ENCODE peak calls at places on chromosome 22, in four cellular contexts. P, K, L and Y are unnamed samples.

GRCh38 chr22:42433754-42434153 is 1.6 kb upstream of the NFAM1 start:
- DNase-seq in L (no peak), K (no peak), P (no peak), Y (no peak)

GRCh38 chr22:45007247-45007945 is 2.4 kb downstream of the PHF21B start:
- DNase-seq in L (peak), K (peak), P (no peak), Y (peak)

GRCh38 chr22:31229402-31230140 is 17.5 kb downstream of the LIMK2 start:
- DNase-seq in L (peak), P (no peak), K (no peak), Y (peak)

GRCh38 chr22:17774206-17774927 is at the start of gene BID:
- DNase-seq in L (no peak), P (peak), K (peak), Y (peak)

GRCh38 chr22:25402501-25403283 is 161.8 kb upstream of the GRK3 start:
- DNase-seq in P (peak), L (peak), K (no peak), Y (peak)

GRCh38 chr22:32501797-32502290 is 27.2 kb downstream of the FBXO7 start:
- DNase-seq in L (no peak), P (no peak), K (no peak), Y (no peak)

GRCh38 chr22:45946805-45947600 is 30.0 kb downstream of the WNT7B start:
- DNase-seq in K (peak), L (no peak), P (no peak), Y (no peak)

GRCh38 chr22:17712441-17712840 is 61.8 kb downstream of the BID start:
- DNase-seq in P (peak), K (no peak), L (peak), Y (no peak)

GRCh38 chr22:24580276-24580675 is 12.6 kb downstream of the LRRC75B start:
- DNase-seq in K (no peak), L (peak), P (peak), Y (no peak)

GRCh38 chr22:48404004-48404403 is 1423.7 kb downstream of the BRD1 start:
- DNase-seq in K (no peak), L (no peak), P (no peak), Y (no peak)

GRCh38 chr22:23816552-23816976 is 22.2 kb downstream of the DERL3 start:
- DNase-seq in L (no peak), K (no peak), P (no peak), Y (no peak)

GRCh38 chr22:29713156-29713715 is 6.6 kb upstream of the CABP7 start:
- DNase-seq in L (no peak), P (no peak), K (no peak), Y (no peak)

GRCh38 chr22:40637181-40638150 is 947 bp upstream of the MRTFA start:
- DNase-seq in L (no peak), P (no peak), K (peak), Y (no peak)

GRCh38 chr22:41690476-41690875 is 1.8 kb upstream of the SNU13 start:
- DNase-seq in P (no peak), K (no peak), L (no peak), Y (no peak)

GRCh38 chr22:49880281-49880680 is 26.6 kb downstream of the ZBED4 start:
- DNase-seq in L (no peak), K (no peak), P (no peak), Y (no peak)

GRCh38 chr22:50342651-50343540 is at the start of gene PPP6R2:
- DNase-seq in L (peak), P (peak), K (peak), Y (peak)

GRCh38 chr22:23904855-23905254 is 10.7 kb downstream of the MIF start:
- DNase-seq in P (no peak), K (peak), L (no peak), Y (no peak)

GRCh38 chr22:46064966-46065666 is 85.2 kb upstream of the PPARA start:
- DNase-seq in L (no peak), P (peak), K (no peak), Y (peak)

GRCh38 chr22:42070517-42071422 is at the start of gene NAGA:
- DNase-seq in P (peak), K (peak), L (peak), Y (peak)

GRCh38 chr22:29733362-29734322 is 13.8 kb downstream of the CABP7 start:
- DNase-seq in L (no peak), K (no peak), P (no peak), Y (no peak)

GRCh38 chr22:27719535-27720227 is 81.9 kb downstream of the MN1 start:
- DNase-seq in P (no peak), K (no peak), L (no peak), Y (no peak)

GRCh38 chr22:38952382-38952993 is 4.9 kb upstream of the APOBEC3A start:
- DNase-seq in L (no peak), K (no peak), P (no peak), Y (no peak)

GRCh38 chr22:42080287-42080686 is 787 bp downstream of the SMDT1 start:
- DNase-seq in L (peak), P (no peak), K (no peak), Y (no peak)

GRCh38 chr22:17565986-17566687 is 2.8 kb downstream of the SLC25A18 start:
- DNase-seq in P (no peak), L (no peak), K (no peak), Y (no peak)